ENCODE peak calls at places on chromosome 2, in five cellular contexts. One of them, this sample, is unnamed.

GRCh38 chr2:63023444-63023843 is 27.2 kb upstream of the OTX1 start:
- DNase-seq in SK-N-MC: no peak
- DNase-seq in endothelial cell of umbilical vein: peak; percentile 67
- DNase-seq in spleen: no peak
- DNase-seq in transverse colon: no peak
- DNase-seq in this sample: no peak

GRCh38 chr2:231928481-231928880 is 2.3 kb upstream of the NPPC start:
- DNase-seq in transverse colon: no peak
- DNase-seq in SK-N-MC: no peak
- DNase-seq in spleen: peak; percentile 59
- DNase-seq in endothelial cell of umbilical vein: no peak
- DNase-seq in this sample: no peak

GRCh38 chr2:140117371-140117770 is 1337.2 kb upstream of the NXPH2 start:
- DNase-seq in spleen: no peak
- DNase-seq in endothelial cell of umbilical vein: no peak
- DNase-seq in transverse colon: no peak
- DNase-seq in SK-N-MC: no peak
- DNase-seq in this sample: no peak

GRCh38 chr2:50358586-50358985 is 673.3 kb downstream of the NRXN1 start:
- DNase-seq in transverse colon: no peak
- DNase-seq in SK-N-MC: no peak
- DNase-seq in endothelial cell of umbilical vein: no peak
- DNase-seq in spleen: no peak
- DNase-seq in this sample: no peak

GRCh38 chr2:231527955-231528635 is 2.1 kb downstream of the NMUR1 start:
- DNase-seq in SK-N-MC: no peak
- DNase-seq in endothelial cell of umbilical vein: no peak
- DNase-seq in transverse colon: no peak
- DNase-seq in spleen: no peak
- DNase-seq in this sample: no peak

GRCh38 chr2:141438536-141438935 is 692.3 kb downstream of the LRP1B start:
- DNase-seq in SK-N-MC: no peak
- DNase-seq in transverse colon: no peak
- DNase-seq in spleen: no peak
- DNase-seq in endothelial cell of umbilical vein: no peak
- DNase-seq in this sample: no peak

GRCh38 chr2:101630224-101630949 is 67.1 kb upstream of the MAP4K4 start:
- DNase-seq in endothelial cell of umbilical vein: no peak
- DNase-seq in transverse colon: peak; percentile 17
- DNase-seq in SK-N-MC: no peak
- DNase-seq in spleen: no peak
- DNase-seq in this sample: peak; percentile 85

GRCh38 chr2:23788100-23788499 is 138.8 kb downstream of the ATAD2B start:
- DNase-seq in endothelial cell of umbilical vein: no peak
- DNase-seq in spleen: no peak
- DNase-seq in SK-N-MC: no peak
- DNase-seq in transverse colon: no peak
- DNase-seq in this sample: no peak

GRCh38 chr2:119223521-119224390 is at the start of gene STEAP3:
- DNase-seq in endothelial cell of umbilical vein: peak; percentile 41
- DNase-seq in SK-N-MC: no peak
- DNase-seq in transverse colon: peak; percentile 86
- DNase-seq in spleen: peak; percentile 92
- DNase-seq in this sample: no peak

GRCh38 chr2:60331106-60331809 is 222.2 kb downstream of the BCL11A start:
- DNase-seq in transverse colon: no peak
- DNase-seq in endothelial cell of umbilical vein: no peak
- DNase-seq in SK-N-MC: no peak
- DNase-seq in spleen: no peak
- DNase-seq in this sample: no peak

GRCh38 chr2:47249427-47249826 is 94.3 kb upstream of the STPG4 start:
- DNase-seq in endothelial cell of umbilical vein: no peak
- DNase-seq in spleen: no peak
- DNase-seq in SK-N-MC: no peak
- DNase-seq in transverse colon: no peak
- DNase-seq in this sample: no peak

GRCh38 chr2:10436711-10437110 is 11.4 kb downstream of the ODC1 start:
- DNase-seq in SK-N-MC: no peak
- DNase-seq in spleen: peak; percentile 71
- DNase-seq in transverse colon: no peak
- DNase-seq in endothelial cell of umbilical vein: no peak
- DNase-seq in this sample: no peak

GRCh38 chr2:98412751-98413445 is 31.8 kb upstream of the INPP4A start:
- DNase-seq in SK-N-MC: peak; percentile 16
- DNase-seq in spleen: no peak
- DNase-seq in endothelial cell of umbilical vein: peak; percentile 87
- DNase-seq in transverse colon: peak; percentile 48
- DNase-seq in this sample: no peak

GRCh38 chr2:215290980-215291599 is 20.8 kb upstream of the ATIC start:
- DNase-seq in spleen: no peak
- DNase-seq in SK-N-MC: no peak
- DNase-seq in transverse colon: no peak
- DNase-seq in endothelial cell of umbilical vein: no peak
- DNase-seq in this sample: no peak

GRCh38 chr2:41928593-41928992 is 119.2 kb upstream of the PKDCC start:
- DNase-seq in spleen: no peak
- DNase-seq in endothelial cell of umbilical vein: no peak
- DNase-seq in SK-N-MC: no peak
- DNase-seq in transverse colon: no peak
- DNase-seq in this sample: no peak

GRCh38 chr2:61759718-61760117 is 94.1 kb downstream of the FAM161A start:
- DNase-seq in SK-N-MC: no peak
- DNase-seq in endothelial cell of umbilical vein: peak; percentile 28
- DNase-seq in spleen: no peak
- DNase-seq in transverse colon: no peak
- DNase-seq in this sample: no peak

GRCh38 chr2:222592176-222592575 is 63.7 kb downstream of the FARSB start:
- DNase-seq in SK-N-MC: no peak
- DNase-seq in spleen: no peak
- DNase-seq in endothelial cell of umbilical vein: no peak
- DNase-seq in transverse colon: no peak
- DNase-seq in this sample: no peak

GRCh38 chr2:50225021-50225928 is 806.7 kb downstream of the NRXN1 start:
- DNase-seq in spleen: no peak
- DNase-seq in transverse colon: no peak
- DNase-seq in SK-N-MC: no peak
- DNase-seq in endothelial cell of umbilical vein: no peak
- DNase-seq in this sample: no peak

GRCh38 chr2:219453691-219454131 is 19.1 kb downstream of the SPEG start:
- DNase-seq in SK-N-MC: no peak
- DNase-seq in endothelial cell of umbilical vein: no peak
- DNase-seq in spleen: no peak
- DNase-seq in transverse colon: peak; percentile 75
- DNase-seq in this sample: peak; percentile 77

GRCh38 chr2:195304310-195304709 is 352.7 kb upstream of the SLC39A10 start:
- DNase-seq in SK-N-MC: no peak
- DNase-seq in spleen: no peak
- DNase-seq in transverse colon: no peak
- DNase-seq in endothelial cell of umbilical vein: peak; percentile 6
- DNase-seq in this sample: no peak

GRCh38 chr2:224210495-224211472 is 171.7 kb upstream of the SERPINE2 start:
- DNase-seq in SK-N-MC: no peak
- DNase-seq in transverse colon: no peak
- DNase-seq in spleen: no peak
- DNase-seq in endothelial cell of umbilical vein: no peak
- DNase-seq in this sample: no peak

GRCh38 chr2:54459037-54459441 is 2.9 kb downstream of the SPTBN1 start:
- DNase-seq in endothelial cell of umbilical vein: peak; percentile 55
- DNase-seq in spleen: no peak
- DNase-seq in SK-N-MC: no peak
- DNase-seq in transverse colon: no peak
- DNase-seq in this sample: no peak

GRCh38 chr2:73075477-73076373 is 4.2 kb upstream of the SFXN5 start:
- DNase-seq in transverse colon: no peak
- DNase-seq in spleen: peak; percentile 73
- DNase-seq in SK-N-MC: no peak
- DNase-seq in endothelial cell of umbilical vein: no peak
- DNase-seq in this sample: peak; percentile 26

GRCh38 chr2:2324119-2324518 is 7.0 kb downstream of the MYT1L start:
- DNase-seq in transverse colon: no peak
- DNase-seq in spleen: no peak
- DNase-seq in SK-N-MC: no peak
- DNase-seq in endothelial cell of umbilical vein: no peak
- DNase-seq in this sample: no peak

GRCh38 chr2:231388725-231389346 is 6.7 kb upstream of the B3GNT7 start:
- DNase-seq in SK-N-MC: no peak
- DNase-seq in transverse colon: no peak
- DNase-seq in endothelial cell of umbilical vein: no peak
- DNase-seq in spleen: no peak
- DNase-seq in this sample: no peak

GRCh38 chr2:230054079-230054478 is 14.6 kb downstream of the SLC16A14 start:
- DNase-seq in spleen: no peak
- DNase-seq in SK-N-MC: no peak
- DNase-seq in transverse colon: no peak
- DNase-seq in endothelial cell of umbilical vein: no peak
- DNase-seq in this sample: no peak

GRCh38 chr2:44360749-44361329 is 455 bp downstream of the PREPL start:
- DNase-seq in SK-N-MC: no peak
- DNase-seq in spleen: no peak
- DNase-seq in transverse colon: no peak
- DNase-seq in endothelial cell of umbilical vein: no peak
- DNase-seq in this sample: no peak

GRCh38 chr2:225002039-225002655 is 40.1 kb downstream of the DOCK10 start:
- DNase-seq in spleen: no peak
- DNase-seq in SK-N-MC: no peak
- DNase-seq in endothelial cell of umbilical vein: peak; percentile 70
- DNase-seq in transverse colon: peak; percentile 69
- DNase-seq in this sample: peak; percentile 33

DNA sequence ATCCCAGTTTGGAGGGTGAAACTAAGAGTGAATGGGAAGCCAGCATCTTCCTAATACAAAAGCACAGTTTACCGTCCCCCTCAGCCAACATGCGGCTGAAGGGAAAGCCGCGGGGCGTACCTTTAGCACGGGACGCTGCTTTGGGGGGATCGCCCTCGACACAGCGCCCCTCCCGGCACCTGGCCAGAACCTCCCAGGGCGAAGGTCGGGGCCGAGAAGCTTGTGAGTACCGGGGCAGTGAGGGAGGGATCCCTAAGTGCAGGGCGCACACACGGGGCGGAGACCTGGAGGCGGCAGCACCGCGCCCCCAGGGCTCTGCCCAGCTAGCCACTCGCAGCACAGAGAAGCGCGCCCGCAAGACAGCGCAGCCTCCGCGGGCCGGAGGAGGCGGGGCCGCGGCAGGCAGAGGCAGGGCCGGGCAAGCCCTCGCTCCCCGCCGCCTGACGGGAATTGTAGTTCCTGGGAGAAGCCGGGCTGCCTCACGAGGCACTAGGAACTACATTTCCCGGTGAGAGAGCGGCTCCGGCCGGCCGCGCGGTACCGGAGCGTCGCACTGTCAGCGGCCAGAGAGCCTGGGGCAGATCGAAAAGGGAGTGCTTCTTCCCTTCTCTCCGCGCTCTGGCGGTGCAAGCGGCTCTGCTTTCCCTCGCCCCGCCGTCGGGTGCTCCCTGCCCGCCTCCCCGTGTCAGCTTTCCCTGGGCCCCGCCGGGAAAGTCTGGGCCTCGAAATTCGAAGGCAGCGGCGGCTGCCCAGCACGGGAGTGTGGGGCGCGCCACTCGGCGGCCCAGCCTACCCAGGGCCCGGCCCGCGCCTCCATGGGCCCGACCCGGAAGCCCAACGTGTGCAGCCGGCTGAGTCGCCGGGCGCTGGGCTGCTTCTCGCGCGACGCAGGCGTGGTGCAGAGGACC is at the start of the genes DCAF17 and METTL8:
- DNase-seq in SK-N-MC: no peak
- DNase-seq in transverse colon: peak; percentile 97
- DNase-seq in spleen: peak; percentile 100
- DNase-seq in endothelial cell of umbilical vein: peak; percentile 97
- DNase-seq in this sample: peak; percentile 91
- TF ChIP-seq POLR2AphosphoS5 in SK-N-MC: peak; percentile 85
- TF ChIP-seq POLR2AphosphoS5 in transverse colon: peak; percentile 82
- TF ChIP-seq POLR2AphosphoS5 in spleen: peak; percentile 94
- TF ChIP-seq POLR2AphosphoS5 in endothelial cell of umbilical vein: peak; percentile 84
- TF ChIP-seq POLR2AphosphoS5 in this sample: peak; percentile 65

GRCh38 chr2:165055081-165055879 is 100.0 kb upstream of the SLC38A11 start:
- DNase-seq in endothelial cell of umbilical vein: peak; percentile 8
- DNase-seq in transverse colon: no peak
- DNase-seq in SK-N-MC: no peak
- DNase-seq in spleen: no peak
- DNase-seq in this sample: no peak
- TF ChIP-seq POLR2AphosphoS5 in endothelial cell of umbilical vein: no peak
- TF ChIP-seq POLR2AphosphoS5 in transverse colon: no peak
- TF ChIP-seq POLR2AphosphoS5 in SK-N-MC: no peak
- TF ChIP-seq POLR2AphosphoS5 in spleen: no peak
- TF ChIP-seq POLR2AphosphoS5 in this sample: no peak

GRCh38 chr2:5845798-5846197 is 153.6 kb downstream of the SOX11 start:
- DNase-seq in spleen: no peak
- DNase-seq in transverse colon: no peak
- DNase-seq in SK-N-MC: no peak
- DNase-seq in endothelial cell of umbilical vein: no peak
- DNase-seq in this sample: no peak
- TF ChIP-seq POLR2AphosphoS5 in spleen: no peak
- TF ChIP-seq POLR2AphosphoS5 in transverse colon: no peak
- TF ChIP-seq POLR2AphosphoS5 in SK-N-MC: no peak
- TF ChIP-seq POLR2AphosphoS5 in endothelial cell of umbilical vein: no peak
- TF ChIP-seq POLR2AphosphoS5 in this sample: no peak

GRCh38 chr2:159776321-159776720 is 21.7 kb downstream of the CD302 start:
- DNase-seq in SK-N-MC: no peak
- DNase-seq in spleen: no peak
- DNase-seq in endothelial cell of umbilical vein: no peak
- DNase-seq in transverse colon: no peak
- DNase-seq in this sample: no peak

GRCh38 chr2:159775006-159775405 is 23.0 kb downstream of the CD302 start:
- DNase-seq in transverse colon: no peak
- DNase-seq in endothelial cell of umbilical vein: no peak
- DNase-seq in spleen: no peak
- DNase-seq in SK-N-MC: no peak
- DNase-seq in this sample: no peak

GRCh38 chr2:159773426-159773825 is 24.6 kb downstream of the CD302 start:
- DNase-seq in transverse colon: no peak
- DNase-seq in spleen: no peak
- DNase-seq in SK-N-MC: no peak
- DNase-seq in endothelial cell of umbilical vein: no peak
- DNase-seq in this sample: no peak

GRCh38 chr2:159773876-159774275 is 24.1 kb downstream of the CD302 start:
- DNase-seq in transverse colon: no peak
- DNase-seq in endothelial cell of umbilical vein: no peak
- DNase-seq in spleen: no peak
- DNase-seq in SK-N-MC: no peak
- DNase-seq in this sample: no peak

DNA sequence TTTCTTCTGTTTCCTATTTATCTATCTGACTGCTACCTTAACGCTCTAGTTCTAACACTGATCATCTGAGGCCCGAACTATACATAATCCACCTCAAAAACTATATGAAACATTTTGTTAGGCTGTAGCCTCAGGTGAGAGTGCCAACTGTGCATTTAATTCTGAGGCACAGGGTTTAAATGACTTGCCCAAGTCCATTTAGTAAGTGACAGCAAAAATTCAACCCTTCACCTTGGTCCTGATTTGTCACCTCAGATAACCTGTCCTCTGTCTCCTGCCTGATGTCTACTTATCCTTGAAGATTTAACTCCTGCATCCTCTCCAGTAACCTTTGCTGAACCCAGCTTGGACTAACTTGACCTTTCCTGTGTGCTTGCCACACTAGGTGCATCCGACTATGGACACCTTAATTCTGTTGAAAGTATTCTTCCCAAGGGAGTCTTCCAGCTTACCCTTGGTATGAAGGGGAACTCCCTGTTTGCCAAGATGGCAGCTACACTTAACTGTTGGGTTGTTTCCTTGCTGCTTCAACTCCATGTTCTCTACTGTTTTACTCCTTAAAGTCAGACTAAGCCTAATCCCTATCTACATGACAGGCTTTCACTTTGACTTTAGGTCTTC is 23.5 kb downstream of the CD302 start:
- DNase-seq in endothelial cell of umbilical vein: no peak
- DNase-seq in transverse colon: no peak
- DNase-seq in SK-N-MC: no peak
- DNase-seq in spleen: no peak
- DNase-seq in this sample: no peak
- TF ChIP-seq POLR2AphosphoS5 in endothelial cell of umbilical vein: no peak
- TF ChIP-seq POLR2AphosphoS5 in transverse colon: no peak
- TF ChIP-seq POLR2AphosphoS5 in SK-N-MC: no peak
- TF ChIP-seq POLR2AphosphoS5 in spleen: no peak
- TF ChIP-seq POLR2AphosphoS5 in this sample: no peak

This sample was measured in breast epithelium.